ENCODE peak calls at places on chromosomes 7 and 10, in six cellular contexts. L is tibial nerve, H is lung, X is spleen, O is HCT116, P is heart right ventricle. J is an unnamed sample. For H3K9me3, the result is how much of the 10 kb centered on the place peaks cover.

GRCh38 chr7:139762886-139763285 is 14.9 kb downstream of the HIPK2 start:
- DNase-seq in L (no peak), H (no peak), X (no peak), O (no peak), P (no peak), J (no peak)

GRCh38 chr10:86851329-86852207 is 95.1 kb downstream of the BMPR1A start:
- DNase-seq in L (peak), H (no peak), X (no peak), O (no peak), P (peak), J (peak)

GRCh38 chr7:83036721-83037380 is 125.8 kb downstream of the PCLO start:
- DNase-seq in L (no peak), H (no peak), X (no peak), O (no peak), P (no peak), J (no peak)

GRCh38 chr10:86022906-86023305 is 343.7 kb downstream of the GRID1 start:
- DNase-seq in L (no peak), H (no peak), X (no peak), O (no peak), P (no peak), J (no peak)

GRCh38 chr7:118372530-118372929 is 148.0 kb downstream of the ANKRD7 start:
- DNase-seq in L (no peak), H (no peak), X (no peak), O (no peak), P (no peak), J (no peak)

GRCh38 chr10:95388539-95388938 is 97.7 kb upstream of the PDLIM1 start:
- DNase-seq in L (no peak), H (no peak), X (no peak), O (no peak), P (no peak), J (no peak)

GRCh38 chr10:68127995-68128394 is 18.7 kb downstream of the MYPN start:
- DNase-seq in L (no peak), H (no peak), X (no peak), O (no peak), P (no peak), J (no peak)

GRCh38 chr7:4882169-4882741 is 1.3 kb downstream of the RADIL start:
- DNase-seq in L (peak), H (peak), X (no peak), O (no peak), P (peak), J (no peak)

GRCh38 chr7:69624842-69625637 is 26.8 kb downstream of the AUTS2 start:
- DNase-seq in L (no peak), H (no peak), X (no peak), O (no peak), P (no peak), J (no peak)

GRCh38 chr10:128055061-128055868 is 71.0 kb downstream of the MKI67 start:
- DNase-seq in L (no peak), H (no peak), X (peak), O (no peak), P (no peak), J (no peak)

GRCh38 chr10:26714816-26715487 is 17.5 kb downstream of the PDSS1 start:
- DNase-seq in L (no peak), H (no peak), X (no peak), O (no peak), P (no peak), J (no peak)
- H3K9me3 ChIP-seq in L (under half), H (under half), X (under half), O (under half), P (under half), J (under half)

DNA sequence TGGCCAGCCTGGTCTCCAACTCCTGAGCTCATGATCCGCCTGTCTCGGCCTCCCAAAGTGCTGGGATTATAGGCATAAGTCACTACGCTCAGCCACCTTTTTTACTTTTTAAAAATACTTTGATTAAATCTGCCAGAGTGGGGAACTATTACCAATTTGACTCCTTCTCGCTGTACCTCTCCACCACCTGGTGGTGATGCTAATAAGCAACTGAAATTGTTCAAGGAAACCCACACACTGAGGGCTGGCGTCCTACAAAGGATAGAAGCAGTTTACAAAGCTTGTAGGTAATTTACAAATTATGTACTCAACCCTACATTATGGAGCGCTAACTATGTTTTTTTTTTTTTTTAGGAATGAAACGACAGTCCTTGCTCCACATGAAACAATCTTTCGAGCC is 111.1 kb downstream of the CPED1 start:
- DNase-seq in L (no peak), H (no peak), X (no peak), O (no peak), P (no peak), J (no peak)
- TF ChIP-seq CTCF in L (no peak), H (no peak), X (no peak), O (peak), P (no peak), J (peak)

GRCh38 chr10:123390332-123390731 is 236.1 kb downstream of the BUB3 start:
- DNase-seq in L (no peak), H (no peak), X (no peak), O (no peak), P (no peak), J (no peak)
- H3K9me3 ChIP-seq in L (under half), H (under half), X (under half), O (under half), P (under half), J (under half)

GRCh38 chr10:60821661-60822060 is 43.4 kb downstream of the CDK1 start:
- DNase-seq in L (no peak), H (no peak), X (no peak), O (no peak), P (no peak), J (no peak)

GRCh38 chr10:60818134-60818770 is 40.0 kb downstream of the CDK1 start:
- DNase-seq in L (no peak), H (no peak), X (no peak), O (no peak), P (no peak), J (no peak)

GRCh38 chr10:60819271-60819670 is 41.0 kb downstream of the CDK1 start:
- DNase-seq in L (no peak), H (no peak), X (no peak), O (no peak), P (no peak), J (no peak)

GRCh38 chr10:60817135-60817805 is 39.0 kb downstream of the CDK1 start:
- DNase-seq in L (no peak), H (no peak), X (no peak), O (no peak), P (no peak), J (no peak)

DNA sequence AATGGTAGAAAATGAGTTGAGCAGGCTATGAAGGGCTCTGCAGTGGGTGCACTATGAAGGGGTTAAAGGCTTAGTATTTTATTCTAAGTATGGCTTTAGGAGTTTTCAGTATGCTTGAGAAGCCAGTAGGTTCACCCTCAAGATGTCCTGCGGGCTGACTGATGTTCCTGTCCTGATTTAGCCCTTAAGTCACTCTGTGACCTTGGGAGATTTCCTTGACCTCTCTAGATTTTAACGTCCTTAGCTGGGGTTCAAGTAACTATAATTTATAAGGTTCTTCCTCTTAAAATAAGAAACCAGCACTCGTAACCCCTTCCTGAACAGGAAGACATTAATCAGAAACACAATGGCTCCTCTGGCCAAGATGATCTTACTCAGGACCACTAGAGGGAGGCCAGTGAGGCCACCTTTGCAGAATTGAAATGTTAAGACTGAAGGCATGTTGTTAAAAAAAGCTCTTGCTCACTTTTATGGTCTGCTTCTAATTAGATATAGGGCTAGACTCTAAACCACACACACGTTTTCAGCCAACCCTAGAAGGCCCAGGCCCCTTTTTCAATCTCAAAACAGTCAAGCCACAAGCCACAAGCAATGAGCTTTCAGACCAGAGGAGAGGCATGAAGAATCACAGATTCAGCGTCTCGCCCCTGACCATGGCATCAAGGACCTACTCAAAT is 42.0 kb downstream of the CDK1 start:
- DNase-seq in L (no peak), H (no peak), X (no peak), O (no peak), P (no peak), J (no peak)
- TF ChIP-seq CTCF in L (no peak), H (no peak), X (no peak), O (peak), P (peak), J (peak)

GRCh38 chr7:143906176-143906575 is 4.2 kb upstream of the TCAF1 start:
- DNase-seq in L (no peak), H (no peak), X (no peak), O (no peak), P (no peak), J (no peak)
- H3K9me3 ChIP-seq in L (under half), H (under half), X (under half), O (under half), P (under half), J (under half)

GRCh38 chr10:44459677-44460076 is 74.8 kb upstream of the CXCL12 start:
- DNase-seq in L (no peak), H (no peak), X (no peak), O (no peak), P (no peak), J (no peak)

GRCh38 chr10:44458671-44459403 is 73.9 kb upstream of the CXCL12 start:
- DNase-seq in L (no peak), H (no peak), X (no peak), O (no peak), P (no peak), J (no peak)

GRCh38 chr10:44460499-44460898 is 75.6 kb upstream of the CXCL12 start:
- DNase-seq in L (no peak), H (no peak), X (no peak), O (no peak), P (no peak), J (no peak)

GRCh38 chr10:44462338-44462914 is 77.5 kb upstream of the CXCL12 start:
- DNase-seq in L (no peak), H (no peak), X (no peak), O (no peak), P (no peak), J (no peak)

GRCh38 chr10:44457259-44457658 is 72.4 kb upstream of the CXCL12 start:
- DNase-seq in L (no peak), H (no peak), X (no peak), O (no peak), P (no peak), J (no peak)
- TF ChIP-seq CTCF in L (no peak), H (no peak), X (no peak), O (no peak), P (no peak), J (peak)

GRCh38 chr7:65279795-65280194 is 93.9 kb upstream of the ZNF92 start:
- DNase-seq in L (no peak), H (no peak), X (no peak), O (no peak), P (no peak), J (no peak)
- H3K9me3 ChIP-seq in L (under half), H (under half), X (under half), O (under half), P (under half), J (under half)

DNA sequence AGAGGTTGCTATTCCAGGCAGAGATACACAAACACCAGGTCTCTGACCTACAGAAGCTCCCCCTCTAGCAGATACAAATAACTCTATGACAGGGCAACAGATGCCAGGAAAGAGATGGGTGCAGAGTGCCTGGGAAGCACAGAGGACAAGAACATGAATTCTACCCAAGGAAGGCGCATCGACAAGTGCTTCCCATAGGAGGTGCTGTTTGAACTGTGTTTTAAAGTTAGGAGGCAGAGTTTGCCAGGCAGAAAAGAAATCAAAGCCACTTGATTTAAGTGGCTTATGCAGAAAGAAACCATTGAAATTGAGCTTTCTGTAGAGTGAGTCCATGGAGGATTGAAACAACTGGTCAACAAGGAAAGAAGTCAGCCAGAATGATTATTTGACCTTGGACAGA is 35.3 kb upstream of the EGR2 start:
- DNase-seq in L (no peak), H (no peak), X (no peak), O (peak), P (no peak), J (no peak)
- TF ChIP-seq CTCF in L (no peak), H (no peak), X (no peak), O (no peak), P (no peak), J (peak)

GRCh38 chr7:157521061-157521731 is 184.4 kb downstream of the DNAJB6 start:
- DNase-seq in L (no peak), H (no peak), X (peak), O (no peak), P (no peak), J (no peak)
- H3K9me3 ChIP-seq in L (under half), H (under half), X (under half), O (under half), P (under half), J (half or more)